ENCODE peak calls at places on chromosomes 11 and 22, in four cellular contexts. One of them, this sample, is unnamed.
A peak's percentile ranks its signal among the peaks of the same experiment; 100 is the strongest.

GRCh38 chr11:13889566-13890214 is 72.8 kb upstream of the SPON1 start:
- DNase-seq in cardiac muscle cell: no peak
- DNase-seq in chondrocyte: no peak
- DNase-seq in Caco-2: no peak
- DNase-seq in this sample: no peak

GRCh38 chr22:38901111-38901641 is 29.2 kb upstream of the CBX6 start:
- DNase-seq in cardiac muscle cell: no peak
- DNase-seq in chondrocyte: no peak
- DNase-seq in Caco-2: no peak
- DNase-seq in this sample: no peak

GRCh38 chr11:7871056-7871455 is 60.0 kb downstream of the OR10A6 start:
- DNase-seq in cardiac muscle cell: no peak
- DNase-seq in chondrocyte: no peak
- DNase-seq in Caco-2: no peak
- DNase-seq in this sample: no peak

GRCh38 chr11:5363712-5364111 is 12.4 kb downstream of the OR51B6 start:
- DNase-seq in cardiac muscle cell: no peak
- DNase-seq in chondrocyte: no peak
- DNase-seq in Caco-2: no peak
- DNase-seq in this sample: no peak

GRCh38 chr11:95849087-95849825 is 59.0 kb downstream of the CEP57 start:
- DNase-seq in cardiac muscle cell: peak; percentile 82
- DNase-seq in chondrocyte: no peak
- DNase-seq in Caco-2: peak; percentile 81
- DNase-seq in this sample: no peak

GRCh38 chr22:45884201-45885067 is 92.5 kb downstream of the WNT7B start:
- DNase-seq in cardiac muscle cell: peak; percentile 16
- DNase-seq in chondrocyte: peak; percentile 77
- DNase-seq in Caco-2: no peak
- DNase-seq in this sample: no peak

GRCh38 chr11:28223994-28224393 is 115.8 kb downstream of the METTL15 start:
- DNase-seq in cardiac muscle cell: no peak
- DNase-seq in chondrocyte: no peak
- DNase-seq in Caco-2: no peak
- DNase-seq in this sample: no peak

GRCh38 chr11:131195801-131196517 is 174.5 kb upstream of the NTM start:
- DNase-seq in cardiac muscle cell: peak; percentile 64
- DNase-seq in chondrocyte: no peak
- DNase-seq in Caco-2: no peak
- DNase-seq in this sample: no peak

GRCh38 chr11:74731301-74732094 is at the start of gene CHRDL2:
- DNase-seq in cardiac muscle cell: peak; percentile 60
- DNase-seq in chondrocyte: no peak
- DNase-seq in Caco-2: peak; percentile 67
- DNase-seq in this sample: no peak

GRCh38 chr22:27723150-27723549 is 78.4 kb downstream of the MN1 start:
- DNase-seq in cardiac muscle cell: no peak
- DNase-seq in chondrocyte: no peak
- DNase-seq in Caco-2: no peak
- DNase-seq in this sample: no peak
- TF ChIP-seq CTCF in cardiac muscle cell: peak; percentile 19
- TF ChIP-seq CTCF in chondrocyte: peak; percentile 66
- TF ChIP-seq CTCF in Caco-2: peak; percentile 13
- TF ChIP-seq CTCF in this sample: no peak

GRCh38 chr22:32446321-32446720 is 17.9 kb downstream of the BPIFC start:
- DNase-seq in cardiac muscle cell: no peak
- DNase-seq in chondrocyte: no peak
- DNase-seq in Caco-2: no peak
- DNase-seq in this sample: no peak

GRCh38 chr22:32448980-32449379 is 15.3 kb downstream of the BPIFC start:
- DNase-seq in cardiac muscle cell: no peak
- DNase-seq in chondrocyte: no peak
- DNase-seq in Caco-2: no peak
- DNase-seq in this sample: no peak

DNA sequence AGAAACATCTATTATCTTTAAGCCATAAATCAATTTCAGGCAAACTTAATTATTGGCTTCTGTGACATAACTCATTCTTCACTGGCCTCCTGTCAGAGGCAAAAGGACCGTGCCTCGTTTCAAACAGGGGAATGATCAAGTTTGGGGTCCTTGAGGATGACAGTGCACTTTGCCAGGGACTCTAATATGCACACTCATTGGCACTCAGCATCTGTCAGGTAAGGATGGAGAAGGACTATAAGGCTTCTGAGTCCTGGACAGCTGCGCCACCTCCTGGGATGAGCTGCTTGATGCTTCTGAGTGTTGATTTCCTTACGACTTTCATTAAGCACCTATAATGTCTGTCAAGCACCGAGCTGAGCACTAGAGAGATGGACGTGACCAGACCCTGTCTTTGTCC is 20.2 kb downstream of the BPIFC start:
- DNase-seq in cardiac muscle cell: peak; percentile 1
- DNase-seq in chondrocyte: no peak
- DNase-seq in Caco-2: peak; percentile 44
- DNase-seq in this sample: no peak
- TF ChIP-seq CTCF in cardiac muscle cell: peak; percentile 15
- TF ChIP-seq CTCF in chondrocyte: peak; percentile 56
- TF ChIP-seq CTCF in Caco-2: peak; percentile 34
- TF ChIP-seq CTCF in this sample: no peak

GRCh38 chr11:71366076-71366475 is 82.1 kb downstream of the DHCR7 start:
- DNase-seq in cardiac muscle cell: no peak
- DNase-seq in chondrocyte: no peak
- DNase-seq in Caco-2: no peak
- DNase-seq in this sample: no peak

GRCh38 chr11:71365626-71366025 is 82.6 kb downstream of the DHCR7 start:
- DNase-seq in cardiac muscle cell: no peak
- DNase-seq in chondrocyte: no peak
- DNase-seq in Caco-2: no peak
- DNase-seq in this sample: no peak

GRCh38 chr11:71364806-71365205 is 83.4 kb downstream of the DHCR7 start:
- DNase-seq in cardiac muscle cell: no peak
- DNase-seq in chondrocyte: no peak
- DNase-seq in Caco-2: no peak
- DNase-seq in this sample: no peak

GRCh38 chr11:71364176-71364671 is 84.0 kb downstream of the DHCR7 start:
- DNase-seq in cardiac muscle cell: no peak
- DNase-seq in chondrocyte: no peak
- DNase-seq in Caco-2: no peak
- DNase-seq in this sample: no peak

GRCh38 chr11:71363721-71364120 is 84.5 kb downstream of the DHCR7 start:
- DNase-seq in cardiac muscle cell: no peak
- DNase-seq in chondrocyte: no peak
- DNase-seq in Caco-2: no peak
- DNase-seq in this sample: no peak
- TF ChIP-seq CTCF in cardiac muscle cell: no peak
- TF ChIP-seq CTCF in chondrocyte: no peak
- TF ChIP-seq CTCF in Caco-2: no peak
- TF ChIP-seq CTCF in this sample: no peak

DNA sequence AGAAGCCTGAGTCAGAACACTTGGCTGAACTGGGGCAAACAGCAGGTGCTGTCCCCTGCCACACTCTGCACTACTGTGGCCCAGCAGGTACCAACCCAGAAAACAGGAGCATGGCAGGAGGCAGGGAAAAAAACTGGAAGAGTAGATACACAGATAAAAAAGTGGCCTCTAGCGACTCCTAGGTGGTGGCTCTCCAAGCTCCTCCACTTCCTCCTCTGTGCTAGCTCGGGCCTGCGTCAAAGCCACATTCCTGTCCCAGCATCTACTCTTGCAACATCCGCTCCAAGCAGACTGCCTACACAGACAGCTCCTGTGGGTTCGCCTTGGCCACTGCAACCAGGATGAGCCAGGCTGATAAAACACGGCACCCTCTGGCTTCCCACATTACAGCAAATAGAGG is 6.9 kb downstream of the OR8B12 start:
- DNase-seq in cardiac muscle cell: peak; percentile 97
- DNase-seq in chondrocyte: no peak
- DNase-seq in Caco-2: peak; percentile 66
- DNase-seq in this sample: no peak
- TF ChIP-seq CTCF in cardiac muscle cell: peak; percentile 48
- TF ChIP-seq CTCF in chondrocyte: no peak
- TF ChIP-seq CTCF in Caco-2: no peak
- TF ChIP-seq CTCF in this sample: no peak

GRCh38 chr11:66541892-66542291 is 4.0 kb downstream of the ZDHHC24 start:
- DNase-seq in cardiac muscle cell: no peak
- DNase-seq in chondrocyte: no peak
- DNase-seq in Caco-2: no peak
- DNase-seq in this sample: no peak

GRCh38 chr11:66545701-66546367 is at the start of gene ZDHHC24:
- DNase-seq in cardiac muscle cell: peak; percentile 99
- DNase-seq in chondrocyte: no peak
- DNase-seq in Caco-2: peak; percentile 99
- DNase-seq in this sample: peak; percentile 93

GRCh38 chr11:66542362-66542761 is 3.5 kb downstream of the ZDHHC24 start:
- DNase-seq in cardiac muscle cell: peak; percentile 17
- DNase-seq in chondrocyte: no peak
- DNase-seq in Caco-2: no peak
- DNase-seq in this sample: no peak

GRCh38 chr11:66546368-66546965 is at the start of gene ACTN3:
- DNase-seq in cardiac muscle cell: peak; percentile 41
- DNase-seq in chondrocyte: no peak
- DNase-seq in Caco-2: no peak
- DNase-seq in this sample: no peak

GRCh38 chr11:66543263-66544107 is 2.4 kb downstream of the ZDHHC24 start:
- DNase-seq in cardiac muscle cell: peak; percentile 68
- DNase-seq in chondrocyte: no peak
- DNase-seq in Caco-2: no peak
- DNase-seq in this sample: no peak
- TF ChIP-seq CTCF in cardiac muscle cell: peak; percentile 70
- TF ChIP-seq CTCF in chondrocyte: peak; percentile 74
- TF ChIP-seq CTCF in Caco-2: no peak
- TF ChIP-seq CTCF in this sample: no peak

GRCh38 chr11:120715239-120715638 is 203.7 kb downstream of the GRIK4 start:
- DNase-seq in cardiac muscle cell: peak; percentile 21
- DNase-seq in chondrocyte: no peak
- DNase-seq in Caco-2: peak; percentile 32
- DNase-seq in this sample: no peak
- TF ChIP-seq CTCF in cardiac muscle cell: peak; percentile 56
- TF ChIP-seq CTCF in chondrocyte: peak; percentile 73
- TF ChIP-seq CTCF in Caco-2: peak; percentile 72
- TF ChIP-seq CTCF in this sample: peak; percentile 29

GRCh38 chr22:29788339-29789279 is 21.4 kb downstream of the UQCR10 start:
- DNase-seq in cardiac muscle cell: no peak
- DNase-seq in chondrocyte: no peak
- DNase-seq in Caco-2: no peak
- DNase-seq in this sample: no peak
- TF ChIP-seq CTCF in cardiac muscle cell: no peak
- TF ChIP-seq CTCF in chondrocyte: no peak
- TF ChIP-seq CTCF in Caco-2: no peak
- TF ChIP-seq CTCF in this sample: no peak

GRCh38 chr11:25838918-25839611 is 492.9 kb upstream of the ANO3 start:
- DNase-seq in cardiac muscle cell: no peak
- DNase-seq in chondrocyte: no peak
- DNase-seq in Caco-2: no peak
- DNase-seq in this sample: no peak
- TF ChIP-seq CTCF in cardiac muscle cell: no peak
- TF ChIP-seq CTCF in chondrocyte: peak; percentile 9
- TF ChIP-seq CTCF in Caco-2: no peak
- TF ChIP-seq CTCF in this sample: no peak

GRCh38 chr11:66443602-66444001 is 5.0 kb upstream of the MRPL11 start:
- DNase-seq in cardiac muscle cell: peak; percentile 58
- DNase-seq in chondrocyte: no peak
- DNase-seq in Caco-2: no peak
- DNase-seq in this sample: no peak
- TF ChIP-seq CTCF in cardiac muscle cell: no peak
- TF ChIP-seq CTCF in chondrocyte: no peak
- TF ChIP-seq CTCF in Caco-2: no peak
- TF ChIP-seq CTCF in this sample: no peak

GRCh38 chr11:122816701-122817100 is 21.6 kb upstream of the CRTAM start:
- DNase-seq in cardiac muscle cell: peak; percentile 49
- DNase-seq in chondrocyte: no peak
- DNase-seq in Caco-2: no peak
- DNase-seq in this sample: no peak

GRCh38 chr11:122820158-122820557 is 18.1 kb upstream of the CRTAM start:
- DNase-seq in cardiac muscle cell: no peak
- DNase-seq in chondrocyte: no peak
- DNase-seq in Caco-2: no peak
- DNase-seq in this sample: no peak

GRCh38 chr11:122817121-122817520 is 21.2 kb upstream of the CRTAM start:
- DNase-seq in cardiac muscle cell: peak; percentile 58
- DNase-seq in chondrocyte: no peak
- DNase-seq in Caco-2: no peak
- DNase-seq in this sample: no peak

GRCh38 chr11:122823564-122823963 is 14.7 kb upstream of the CRTAM start:
- DNase-seq in cardiac muscle cell: no peak
- DNase-seq in chondrocyte: no peak
- DNase-seq in Caco-2: no peak
- DNase-seq in this sample: no peak

GRCh38 chr11:122822241-122822640 is 16.1 kb upstream of the CRTAM start:
- DNase-seq in cardiac muscle cell: no peak
- DNase-seq in chondrocyte: no peak
- DNase-seq in Caco-2: no peak
- DNase-seq in this sample: no peak
- TF ChIP-seq CTCF in cardiac muscle cell: no peak
- TF ChIP-seq CTCF in chondrocyte: no peak
- TF ChIP-seq CTCF in Caco-2: no peak
- TF ChIP-seq CTCF in this sample: no peak